ENCODE peak calls at places on chromosomes 5 and 9, in nine cellular contexts. S, U, X, O, D, A, K, Z and H are unnamed samples.

GRCh38 chr9:132609829-132610228 is 27.4 kb downstream of the BARHL1 start:
- DNase-seq in U (no peak), K (no peak), D (no peak), O (no peak), S (peak; percentile 63), A (no peak), Z (no peak), X (no peak), H (no peak)

GRCh38 chr9:86945868-86946711 is 1.2 kb downstream of the GAS1 start:
- DNase-seq in O (peak; percentile 57), Z (peak; percentile 34), K (peak; percentile 41), X (peak; percentile 55), A (peak; percentile 87), U (peak; percentile 38), S (no peak), D (peak; percentile 61), H (peak; percentile 82)

GRCh38 chr9:126326228-126327015 is at the start of gene MVB12B:
- DNase-seq in X (peak; percentile 88), O (no peak), Z (peak; percentile 63), A (peak; percentile 84), D (no peak), S (no peak), U (peak; percentile 27), K (peak; percentile 28), H (no peak)

GRCh38 chr9:131727184-131727785 is 12.6 kb downstream of the RAPGEF1 start:
- DNase-seq in K (peak; percentile 67), A (no peak), D (no peak), X (no peak), Z (no peak), S (no peak), U (no peak), O (no peak), H (peak; percentile 75)

GRCh38 chr5:151618907-151619306 is 27.8 kb upstream of the FAT2 start:
- DNase-seq in Z (no peak), U (no peak), X (no peak), K (no peak), A (no peak), S (no peak), O (no peak), D (no peak), H (no peak)

GRCh38 chr9:469672-470040 is 255.0 kb downstream of the DOCK8 start:
- DNase-seq in A (peak; percentile 79), D (no peak), X (peak; percentile 47), Z (peak; percentile 37), S (no peak), K (no peak), O (no peak), U (no peak), H (peak; percentile 66)

GRCh38 chr5:122182491-122182921 is 53.2 kb downstream of the ZNF474 start:
- DNase-seq in K (peak; percentile 80), A (peak; percentile 86), X (peak; percentile 25), S (no peak), O (no peak), U (no peak), Z (no peak), D (no peak), H (peak; percentile 74)

GRCh38 chr9:36041491-36041890 is 4.8 kb downstream of the RECK start:
- DNase-seq in S (no peak), Z (no peak), U (no peak), X (no peak), O (no peak), A (no peak), D (no peak), K (no peak), H (no peak)

GRCh38 chr5:132774896-132775295 is 2.1 kb downstream of the SEPTIN8 start:
- DNase-seq in S (no peak), K (no peak), Z (no peak), U (no peak), O (no peak), A (peak; percentile 48), X (no peak), D (no peak), H (peak; percentile 60)

GRCh38 chr5:109529520-109529919 is 119.7 kb upstream of the PJA2 start:
- DNase-seq in X (no peak), D (no peak), A (no peak), S (no peak), Z (no peak), K (no peak), O (no peak), U (no peak), H (no peak)

GRCh38 chr5:165996484-165996883 is 2295.0 kb upstream of the WWC1 start:
- DNase-seq in U (no peak), D (no peak), A (no peak), K (no peak), X (peak; percentile 7), Z (no peak), O (no peak), S (no peak), H (no peak)

GRCh38 chr5:73375949-73376348 is 72.6 kb downstream of the FOXD1 start:
- DNase-seq in A (no peak), S (no peak), K (no peak), O (no peak), U (no peak), D (no peak), Z (no peak), X (no peak), H (no peak)

GRCh38 chr5:78526049-78526525 is 122.5 kb downstream of the LHFPL2 start:
- DNase-seq in U (no peak), K (no peak), O (no peak), A (no peak), Z (peak; percentile 40), S (no peak), X (no peak), D (no peak), H (no peak)

GRCh38 chr9:115369322-115369957 is 251.5 kb upstream of the TNC start:
- DNase-seq in X (no peak), Z (no peak), K (no peak), U (peak; percentile 72), D (peak; percentile 23), O (no peak), S (no peak), A (peak; percentile 72), H (no peak)

GRCh38 chr5:151659001-151659754 is 27.5 kb downstream of the SPARC start:
- DNase-seq in D (peak; percentile 59), S (no peak), U (peak; percentile 47), K (peak; percentile 74), Z (peak; percentile 82), X (peak; percentile 89), A (peak; percentile 96), O (peak; percentile 44), H (peak; percentile 93)

GRCh38 chr9:16206560-16206959 is 653.7 kb downstream of the CCDC171 start:
- DNase-seq in A (no peak), O (no peak), X (no peak), Z (no peak), U (no peak), S (no peak), D (no peak), K (no peak), H (no peak)

GRCh38 chr5:16930487-16930886 is 5.6 kb downstream of the MYO10 start:
- DNase-seq in S (no peak), D (no peak), O (no peak), Z (no peak), A (no peak), K (no peak), X (no peak), U (no peak), H (no peak)

GRCh38 chr5:72109625-72110024 is 2.4 kb downstream of the MAP1B start:
- DNase-seq in D (no peak), A (no peak), X (no peak), S (no peak), Z (no peak), K (no peak), U (peak; percentile 75), O (no peak), H (no peak)

GRCh38 chr5:143023447-143024096 is 253.4 kb downstream of the ARHGAP26 start:
- DNase-seq in S (no peak), A (no peak), D (peak; percentile 40), X (no peak), K (no peak), U (no peak), O (no peak), Z (peak; percentile 44), H (peak; percentile 92)

GRCh38 chr5:139749242-139749641 is 46.4 kb upstream of the PSD2 start:
- DNase-seq in Z (no peak), D (no peak), K (no peak), A (no peak), S (no peak), X (no peak), U (peak; percentile 35), O (no peak), H (no peak)

GRCh38 chr9:18920141-18920611 is 112.8 kb downstream of the SAXO1 start:
- DNase-seq in X (no peak), O (no peak), U (no peak), D (no peak), A (no peak), Z (no peak), S (no peak), K (no peak), H (no peak)